ENCODE peak calls at places on chromosomes 7 and 10, in nine cellular contexts. C, Y, D, P, O, J, G, V and B are unnamed samples.
A peak's percentile ranks its signal among the peaks of the same experiment; 100 is the strongest.

GRCh38 chr10:72334196-72334831 is 20.4 kb downstream of the DNAJB12 start:
- DNase-seq in C (no peak), Y (peak; percentile 95), D (peak; percentile 89), P (peak; percentile 83), O (no peak), J (no peak), G (peak; percentile 93), V (peak; percentile 86), B (peak; percentile 57)

GRCh38 chr10:79274279-79275104 is 72.8 kb upstream of the PPIF start:
- DNase-seq in C (peak; percentile 83), Y (peak; percentile 58), D (no peak), P (peak; percentile 35), O (peak; percentile 87), J (no peak), G (peak; percentile 53), V (peak; percentile 92), B (no peak)

GRCh38 chr7:117780832-117781231 is 92.4 kb downstream of the CTTNBP2 start:
- DNase-seq in C (no peak), Y (peak; percentile 60), D (peak; percentile 31), P (no peak), O (no peak), J (no peak), G (peak; percentile 1), V (peak; percentile 19), B (no peak)

GRCh38 chr7:129343099-129343700 is 91.0 kb upstream of the STRIP2 start:
- DNase-seq in C (no peak), Y (peak; percentile 61), D (peak; percentile 41), P (peak; percentile 47), O (no peak), J (no peak), G (peak; percentile 69), V (peak; percentile 55), B (no peak)

GRCh38 chr7:2355079-2356008 is 717 bp downstream of the EIF3B start:
- DNase-seq in C (no peak), Y (no peak), D (no peak), P (peak; percentile 23), O (no peak), J (peak; percentile 12), G (no peak), V (no peak), B (peak; percentile 14)

GRCh38 chr7:158353606-158354570 is 233.7 kb downstream of the PTPRN2 start:
- DNase-seq in C (no peak), Y (no peak), D (peak; percentile 41), P (no peak), O (no peak), J (no peak), G (peak; percentile 10), V (no peak), B (peak; percentile 49)

GRCh38 chr10:98511861-98512260 is 65.1 kb upstream of the HPS1 start:
- DNase-seq in C (no peak), Y (no peak), D (no peak), P (no peak), O (no peak), J (no peak), G (no peak), V (no peak), B (no peak)

GRCh38 chr7:29122081-29122480 is 24.3 kb downstream of the CPVL start:
- DNase-seq in C (peak; percentile 21), Y (no peak), D (no peak), P (no peak), O (no peak), J (no peak), G (no peak), V (no peak), B (no peak)

GRCh38 chr10:128438417-128439063 is 312.3 kb upstream of the MKI67 start:
- DNase-seq in C (no peak), Y (no peak), D (no peak), P (no peak), O (no peak), J (no peak), G (no peak), V (no peak), B (no peak)

GRCh38 chr10:122577311-122577885 is 16.8 kb downstream of the DMBT1 start:
- DNase-seq in C (no peak), Y (no peak), D (no peak), P (no peak), O (no peak), J (no peak), G (no peak), V (no peak), B (no peak)

GRCh38 chr7:45921699-45922519 is 837 bp upstream of the IGFBP3 start:
- DNase-seq in C (peak; percentile 57), Y (peak; percentile 83), D (peak; percentile 81), P (peak; percentile 81), O (no peak), J (peak; percentile 56), G (peak; percentile 79), V (peak; percentile 82), B (peak; percentile 87)

DNA sequence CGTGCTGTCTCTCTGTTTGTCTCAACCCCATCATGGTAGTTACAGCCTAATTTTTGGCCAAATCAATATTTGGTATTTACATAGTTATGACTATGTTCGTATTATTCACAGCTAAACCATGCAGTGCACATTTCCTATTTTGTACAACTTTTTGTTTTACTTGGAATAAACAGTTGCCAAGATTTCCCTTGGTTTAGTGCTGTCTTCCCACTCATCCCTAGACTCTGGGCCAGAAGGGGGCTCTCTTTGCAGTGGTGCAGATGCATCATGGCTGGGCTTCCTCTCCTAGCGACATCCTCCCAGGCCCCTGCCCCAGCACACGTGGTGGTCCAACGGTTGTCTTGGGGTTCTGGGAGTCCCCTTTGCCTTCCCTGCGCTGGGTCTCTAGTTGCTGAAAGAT is 151.6 kb downstream of the PTPN20 start:
- DNase-seq in C (no peak), Y (no peak), D (no peak), P (no peak), O (no peak), J (no peak), G (peak; percentile 15), V (no peak), B (no peak)
- TF ChIP-seq CTCF in C (no peak), Y (peak; percentile 45), D (peak; percentile 65), P (peak; percentile 41), O (no peak), J (no peak), G (peak; percentile 45), V (peak; percentile 30), B (peak; percentile 14)

GRCh38 chr7:140673063-140673769 is 471 bp downstream of the ADCK2 start:
- DNase-seq in C (peak; percentile 52), Y (no peak), D (no peak), P (peak; percentile 68), O (no peak), J (peak; percentile 38), G (peak; percentile 23), V (peak; percentile 13), B (peak; percentile 24)
- TF ChIP-seq CTCF in C (no peak), Y (no peak), D (no peak), P (peak; percentile 3), O (no peak), J (no peak), G (no peak), V (no peak), B (peak; percentile 33)

DNA sequence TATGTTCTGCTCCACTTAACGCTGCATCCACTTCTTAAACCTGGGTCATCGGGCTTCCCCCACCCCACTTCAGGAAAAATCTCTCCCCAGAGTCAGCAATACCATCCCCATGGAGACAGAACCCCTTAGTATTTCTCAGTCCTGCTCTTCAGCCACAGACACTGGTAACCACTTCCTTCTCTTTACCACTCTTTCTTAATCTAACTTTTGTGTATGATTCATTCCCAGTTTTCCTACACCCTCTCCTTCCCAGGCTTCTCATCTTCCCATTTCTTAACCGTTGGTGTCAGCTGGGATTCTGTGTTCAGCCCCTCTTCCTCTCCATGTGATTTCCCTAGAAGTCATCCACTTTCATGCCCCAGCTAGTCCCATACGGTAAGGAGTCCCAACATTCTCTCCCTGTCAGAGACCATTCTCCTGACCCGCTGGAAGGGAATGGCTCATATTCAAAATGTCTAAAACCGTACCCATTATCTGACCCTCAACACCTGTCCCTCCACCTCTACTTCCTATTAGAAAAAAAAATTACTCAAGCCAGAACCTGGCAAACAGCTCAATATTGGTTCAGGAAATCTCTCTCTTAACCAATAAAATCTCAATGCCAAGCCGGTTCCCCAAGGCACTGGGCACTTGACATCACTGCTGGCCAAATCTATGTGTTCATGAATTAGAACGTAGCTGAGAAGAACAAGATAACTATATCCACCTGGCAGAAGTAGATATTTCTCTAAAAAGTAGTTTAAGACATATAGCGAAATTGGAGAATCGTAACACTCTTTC is 89.4 kb downstream of the DGKI start:
- DNase-seq in C (no peak), Y (peak; percentile 33), D (peak; percentile 57), P (no peak), O (no peak), J (no peak), G (peak; percentile 26), V (no peak), B (no peak)
- TF ChIP-seq CTCF in C (no peak), Y (no peak), D (no peak), P (no peak), O (no peak), J (no peak), G (no peak), V (no peak), B (no peak)

DNA sequence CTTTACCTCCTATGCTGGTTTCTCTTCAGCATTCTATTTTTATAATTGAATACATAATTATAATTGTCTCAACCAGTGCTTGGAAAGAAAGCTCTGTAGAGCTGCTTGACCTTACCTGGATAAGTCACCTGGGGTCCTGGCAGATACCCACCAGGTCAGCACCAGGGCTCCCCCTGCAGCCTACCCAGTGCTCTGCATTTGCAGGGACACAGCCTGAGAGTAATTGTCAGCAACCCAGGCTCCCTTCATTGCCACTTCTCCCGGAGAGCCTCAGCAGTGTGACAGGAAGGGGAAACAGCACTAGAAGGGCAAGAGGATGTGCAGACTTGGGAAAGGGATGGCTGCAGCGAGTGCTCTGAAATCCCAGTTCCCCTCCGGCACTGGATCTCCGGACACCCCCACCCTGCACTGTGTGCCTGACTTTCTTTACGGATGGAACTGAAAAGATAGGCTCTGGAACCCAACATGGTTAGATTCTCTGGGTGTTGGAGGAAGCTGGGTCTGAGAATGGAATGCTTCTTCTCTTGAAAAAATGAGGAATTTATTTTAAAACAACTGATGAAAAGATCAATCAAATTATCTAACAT is 11.4 kb upstream of the PAX4 start:
- DNase-seq in C (no peak), Y (no peak), D (no peak), P (peak; percentile 61), O (no peak), J (peak; percentile 51), G (no peak), V (no peak), B (peak; percentile 9)
- TF ChIP-seq CTCF in C (peak; percentile 35), Y (peak; percentile 44), D (peak; percentile 67), P (peak; percentile 63), O (no peak), J (peak; percentile 72), G (peak; percentile 45), V (peak; percentile 47), B (peak; percentile 56)

GRCh38 chr7:48140001-48140681 is 31.1 kb upstream of the ABCA13 start:
- DNase-seq in C (no peak), Y (peak; percentile 10), D (no peak), P (no peak), O (no peak), J (no peak), G (peak; percentile 22), V (peak; percentile 81), B (no peak)
- TF ChIP-seq CTCF in C (no peak), Y (no peak), D (no peak), P (no peak), O (no peak), J (no peak), G (no peak), V (no peak), B (no peak)

GRCh38 chr7:141752634-141753033 is 11.3 kb upstream of the TAS2R3 start:
- DNase-seq in C (no peak), Y (no peak), D (no peak), P (peak; percentile 2), O (no peak), J (no peak), G (no peak), V (no peak), B (no peak)

GRCh38 chr7:141754939-141755338 is 9.0 kb upstream of the TAS2R3 start:
- DNase-seq in C (no peak), Y (no peak), D (no peak), P (peak; percentile 52), O (no peak), J (no peak), G (peak; percentile 16), V (peak; percentile 9), B (no peak)
- TF ChIP-seq CTCF in C (peak; percentile 29), Y (peak; percentile 43), D (peak; percentile 61), P (peak; percentile 38), O (peak; percentile 26), J (peak; percentile 35), G (peak; percentile 51), V (peak; percentile 42), B (peak; percentile 59)